ENCODE peak calls at places on chromosome 4, in eight cellular contexts. Z is neural progenitor cell, T is colonic mucosa, X is mucosa of descending colon, R is tibial nerve, W is esophagus muscularis mucosa, G is stomach, N is ovary. L is an unnamed sample. For H3K9me3, the result is how much of the 10 kb centered on the place peaks cover.

GRCh38 chr4:173371292-173372192 is 788 bp downstream of the SAP30 start:
- DNase-seq in N (peak), X (peak), G (peak), W (no peak), T (peak), Z (peak), R (peak), L (peak)

GRCh38 chr4:1802720-1803522 is 9.8 kb downstream of the FGFR3 start:
- DNase-seq in X (no peak), R (no peak), T (no peak), W (no peak), Z (no peak), G (no peak), N (no peak), L (no peak)

GRCh38 chr4:65508169-65508568 is 162.1 kb downstream of the EPHA5 start:
- DNase-seq in X (no peak), G (no peak), W (no peak), Z (no peak), T (no peak), N (no peak), R (no peak), L (peak)

GRCh38 chr4:190019023-190019858 is 7.8 kb downstream of the FRG2 start:
- DNase-seq in N (no peak), R (no peak), W (no peak), X (no peak), Z (peak), G (no peak), T (no peak), L (no peak)

GRCh38 chr4:153594208-153594607 is 89.9 kb upstream of the TLR2 start:
- DNase-seq in W (no peak), T (no peak), Z (no peak), R (no peak), N (no peak), G (no peak), X (no peak), L (peak)

GRCh38 chr4:125314676-125315570 is at the start of gene FAT4:
- DNase-seq in Z (peak), W (peak), G (peak), T (peak), N (peak), R (peak), X (peak), L (peak)

GRCh38 chr4:60944070-60944469 is 256.1 kb upstream of the ADGRL3 start:
- DNase-seq in T (no peak), W (no peak), Z (no peak), R (no peak), N (no peak), X (no peak), G (no peak), L (no peak)

GRCh38 chr4:7823416-7823824 is 116.2 kb downstream of the AFAP1 start:
- DNase-seq in Z (no peak), X (peak), W (no peak), N (peak), G (peak), T (peak), R (peak), L (no peak)

GRCh38 chr4:20723019-20723418 is 22.8 kb downstream of the PACRGL start:
- DNase-seq in T (no peak), Z (no peak), W (no peak), R (no peak), G (no peak), X (no peak), N (no peak), L (no peak)

GRCh38 chr4:11408569-11408968 is 20.1 kb downstream of the HS3ST1 start:
- DNase-seq in T (no peak), R (no peak), X (no peak), G (no peak), Z (no peak), W (no peak), N (no peak), L (no peak)

GRCh38 chr4:14566518-14566917 is 435.8 kb upstream of the CPEB2 start:
- DNase-seq in N (no peak), T (no peak), X (no peak), W (no peak), Z (no peak), G (no peak), R (no peak), L (no peak)

GRCh38 chr4:60396680-60397079 is 803.4 kb upstream of the ADGRL3 start:
- DNase-seq in R (no peak), G (no peak), N (no peak), T (no peak), Z (no peak), W (no peak), X (no peak), L (no peak)

GRCh38 chr4:186485621-186486062 is 69.7 kb downstream of the MTNR1A start:
- DNase-seq in W (no peak), R (peak), G (no peak), X (no peak), Z (peak), T (no peak), N (no peak), L (no peak)

DNA sequence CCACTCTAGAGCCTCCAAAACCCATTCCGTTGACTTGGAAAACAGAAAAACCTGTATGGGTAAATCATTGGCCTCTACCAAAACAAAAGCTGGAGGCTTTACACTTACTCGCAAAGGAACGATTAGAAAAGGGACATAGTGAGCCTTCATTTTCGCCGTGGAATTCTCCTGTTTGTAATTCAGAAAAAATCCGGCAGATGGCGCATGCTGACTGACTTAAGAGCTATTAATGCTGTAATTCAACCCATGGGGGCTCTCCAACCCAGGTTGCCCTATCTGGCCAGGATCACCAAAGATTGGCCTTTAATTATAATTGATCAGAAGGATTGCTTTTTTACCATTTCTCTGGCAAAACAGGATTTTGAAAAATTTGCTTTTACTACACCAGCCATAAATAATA is 60.8 kb downstream of the ZNF732 start:
- DNase-seq in Z (peak), X (peak), T (peak), N (no peak), G (peak), W (no peak), R (peak), L (no peak)
- H3K9me3 ChIP-seq in Z (under half), X (under half), T (under half), N (under half), G (under half), W (under half), R (under half), L (under half)

GRCh38 chr4:143339497-143339896 is 2.8 kb downstream of the GAB1 start:
- DNase-seq in T (no peak), W (no peak), X (no peak), G (no peak), R (no peak), Z (no peak), N (no peak), L (no peak)
- H3K4me3 ChIP-seq in T (no peak), W (peak), X (no peak), G (peak), R (peak), Z (no peak), N (no peak), L (no peak)

GRCh38 chr4:94419956-94420355 is 31.8 kb upstream of the PDLIM5 start:
- DNase-seq in R (no peak), N (no peak), X (no peak), Z (no peak), W (no peak), T (no peak), G (no peak), L (no peak)
- H3K9me3 ChIP-seq in R (under half), N (under half), X (under half), Z (under half), W (under half), T (under half), G (under half), L (under half)

GRCh38 chr4:75849459-75849858 is 52.8 kb downstream of the PPEF2 start:
- DNase-seq in T (no peak), X (no peak), R (no peak), W (no peak), N (no peak), Z (peak), G (no peak), L (no peak)
- H3K4me3 ChIP-seq in T (no peak), X (no peak), R (no peak), W (no peak), N (no peak), Z (no peak), G (no peak), L (no peak)

GRCh38 chr4:48008021-48008596 is 8.4 kb downstream of the CNGA1 start:
- DNase-seq in W (no peak), N (no peak), R (no peak), T (no peak), G (no peak), Z (peak), X (no peak), L (no peak)
- H3K9me3 ChIP-seq in W (under half), N (under half), R (under half), T (under half), G (under half), Z (under half), X (under half), L (under half)

L was measured in AG04450.